ENCODE peak calls at places on chromosomes 16 and 17, in seven cellular contexts. M is IMR-90; Y is CD8-positive, alpha-beta memory T cell; D is uterus; B is spleen; Q is CD4-positive, CD25-positive, alpha-beta regulatory T cell; A is ascending aorta. Z is an unnamed sample.

GRCh38 chr16:50120732-50121131 is 32.4 kb upstream of the TENT4B start:
- DNase-seq in A (no peak), M (no peak), Q (no peak), Y (no peak), D (no peak), B (no peak), Z (no peak)

GRCh38 chr16:31869511-31870201 is 4.0 kb upstream of the ZNF267 start:
- DNase-seq in B (peak), Y (peak), A (peak), Q (peak), D (no peak), M (peak), Z (no peak)

GRCh38 chr16:78962457-78962929 is 638.0 kb downstream of the MAF start:
- DNase-seq in Y (no peak), D (no peak), A (no peak), M (no peak), B (no peak), Q (no peak), Z (no peak)

GRCh38 chr17:63649813-63650212 is 27.6 kb downstream of the MAP3K3 start:
- DNase-seq in Q (no peak), Y (no peak), D (no peak), A (no peak), M (no peak), B (no peak), Z (no peak)

GRCh38 chr17:65557349-65558310 is 3.8 kb downstream of the AXIN2 start:
- DNase-seq in Y (peak), B (no peak), A (no peak), Q (peak), D (no peak), M (peak), Z (no peak)

GRCh38 chr17:8856869-8857575 is 10.5 kb downstream of the PIK3R6 start:
- DNase-seq in Y (no peak), M (no peak), Q (no peak), D (no peak), B (no peak), A (no peak), Z (no peak)

GRCh38 chr16:70686376-70687171 is 721 bp upstream of the MTSS2 start:
- DNase-seq in M (no peak), Q (no peak), D (no peak), Y (no peak), A (no peak), B (no peak), Z (peak)

GRCh38 chr16:61792194-61792904 is 243.9 kb downstream of the CDH8 start:
- DNase-seq in M (no peak), Q (no peak), A (no peak), B (no peak), D (no peak), Y (no peak), Z (no peak)

GRCh38 chr16:3180445-3180878 is 7.5 kb upstream of the OR1F1 start:
- DNase-seq in B (peak), Y (no peak), D (no peak), Q (no peak), M (no peak), A (no peak), Z (no peak)

GRCh38 chr17:5031365-5032082 is 3.7 kb downstream of the SLC52A1 start:
- DNase-seq in Q (peak), D (peak), Y (peak), M (peak), B (peak), A (no peak), Z (peak)

GRCh38 chr16:56742030-56742984 is 12.4 kb downstream of the NUP93 start:
- DNase-seq in A (no peak), Q (no peak), Y (no peak), D (no peak), B (no peak), M (peak), Z (no peak)

GRCh38 chr16:80191928-80192327 is 348.9 kb upstream of the DYNLRB2 start:
- DNase-seq in Y (no peak), A (no peak), B (no peak), M (no peak), D (no peak), Q (no peak), Z (no peak)

GRCh38 chr17:3221850-3222249 is 14.4 kb downstream of the OR1A1 start:
- DNase-seq in Y (no peak), D (no peak), Q (no peak), A (no peak), B (no peak), M (no peak), Z (no peak)

DNA sequence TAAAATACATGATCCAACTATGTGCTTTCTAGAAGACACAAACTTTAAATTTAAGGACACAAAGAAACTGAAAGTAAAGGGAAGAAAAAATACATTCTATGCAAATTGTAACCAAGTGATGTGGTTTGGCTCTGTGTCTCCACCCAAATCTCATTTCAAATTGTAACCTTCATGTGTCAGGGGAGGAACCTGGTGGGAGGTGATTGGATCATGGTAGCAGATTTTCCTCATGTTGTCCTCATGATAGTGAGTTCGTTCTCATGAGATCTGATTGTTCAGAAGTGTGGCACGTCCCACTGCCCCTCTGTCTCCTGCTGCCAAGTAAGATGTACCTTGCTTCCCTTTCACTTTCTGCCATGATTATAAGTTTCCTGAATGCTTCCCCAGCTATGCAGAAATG is 15.0 kb downstream of the OR1A1 start:
- DNase-seq in B (no peak), M (no peak), D (no peak), Q (no peak), Y (no peak), A (no peak), Z (no peak)
- H3K4me3 ChIP-seq in B (no peak), M (no peak), D (no peak), Q (peak), Y (no peak), A (no peak), Z (no peak)

GRCh38 chr17:57941384-57942370 is 13.5 kb downstream of the CUEDC1 start:
- DNase-seq in Q (no peak), M (no peak), Y (no peak), A (no peak), B (no peak), D (no peak), Z (no peak)
- H3K27ac ChIP-seq in Q (no peak), M (no peak), Y (no peak), A (no peak), B (no peak), D (peak), Z (peak)

GRCh38 chr16:84820305-84820684 is 510 bp downstream of the CRISPLD2 start:
- DNase-seq in A (no peak), Y (no peak), B (no peak), Q (no peak), D (no peak), M (no peak), Z (no peak)

GRCh38 chr16:84819644-84820304 is at the start of gene CRISPLD2:
- DNase-seq in Q (peak), A (peak), B (peak), Y (peak), D (peak), M (peak), Z (peak)

GRCh38 chr16:84817613-84818012 is 2.2 kb upstream of the CRISPLD2 start:
- DNase-seq in M (no peak), B (no peak), Q (no peak), D (no peak), A (no peak), Y (no peak), Z (no peak)

GRCh38 chr16:84818133-84818532 is 1.7 kb upstream of the CRISPLD2 start:
- DNase-seq in Y (no peak), B (no peak), M (no peak), A (no peak), Q (no peak), D (no peak), Z (peak)

GRCh38 chr16:84818989-84819643 is 669 bp upstream of the CRISPLD2 start:
- DNase-seq in B (no peak), Y (no peak), D (no peak), Q (no peak), A (no peak), M (no peak), Z (no peak)
- H3K4me3 ChIP-seq in B (peak), Y (no peak), D (no peak), Q (no peak), A (peak), M (peak), Z (peak)

GRCh38 chr17:49777577-49777976 is 10.9 kb upstream of the KAT7 start:
- DNase-seq in B (no peak), Q (no peak), Y (no peak), A (no peak), M (no peak), D (no peak), Z (no peak)
- H3K27ac ChIP-seq in B (peak), Q (no peak), Y (no peak), A (peak), M (no peak), D (peak), Z (no peak)

DNA sequence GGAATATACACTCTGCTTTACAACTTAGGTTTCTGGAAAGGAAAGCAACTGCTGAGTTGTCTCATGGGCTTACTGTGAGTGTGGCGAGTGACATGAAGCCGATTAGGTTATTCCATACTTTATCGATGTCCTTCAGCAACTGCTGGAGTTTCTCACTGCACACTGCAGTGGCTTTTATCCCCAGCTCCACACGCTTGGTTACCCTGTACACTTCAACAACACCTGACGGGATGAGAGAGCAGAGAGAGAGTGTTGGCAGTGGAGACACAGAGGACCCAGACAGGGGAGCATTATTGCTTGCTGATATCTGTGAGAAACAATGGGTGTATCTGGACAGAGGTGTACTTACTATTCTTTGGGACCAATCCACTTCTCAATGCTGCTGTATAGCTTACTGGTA is 46.2 kb downstream of the DUSP14 start:
- DNase-seq in A (no peak), B (no peak), Q (no peak), Y (no peak), D (no peak), M (no peak), Z (no peak)
- H3K4me3 ChIP-seq in A (no peak), B (no peak), Q (no peak), Y (no peak), D (no peak), M (no peak), Z (no peak)

GRCh38 chr17:35797918-35798317 is 2.5 kb upstream of the MMP28 start:
- DNase-seq in A (no peak), B (no peak), Y (no peak), D (no peak), Q (no peak), M (no peak), Z (no peak)
- H3K27ac ChIP-seq in A (no peak), B (no peak), Y (no peak), D (no peak), Q (no peak), M (no peak), Z (no peak)

GRCh38 chr17:75634754-75635609 is 1.7 kb downstream of the SMIM5 start:
- DNase-seq in Q (no peak), D (no peak), Y (no peak), M (no peak), A (no peak), B (peak), Z (no peak)

GRCh38 chr17:75633484-75634375 is 496 bp downstream of the SMIM5 start:
- DNase-seq in Q (peak), Y (no peak), A (peak), B (peak), M (peak), D (peak), Z (peak)

GRCh38 chr17:75632863-75633483 is at the start of gene SMIM5:
- DNase-seq in A (peak), B (peak), D (peak), Q (peak), Y (peak), M (peak), Z (peak)

GRCh38 chr17:75635610-75636202 is 2.5 kb downstream of the SMIM5 start:
- DNase-seq in Q (no peak), M (no peak), B (no peak), A (no peak), Y (no peak), D (no peak), Z (peak)

GRCh38 chr17:75634376-75634740 is 1.1 kb downstream of the SMIM5 start:
- DNase-seq in Q (no peak), B (no peak), Y (no peak), A (no peak), M (no peak), D (no peak), Z (peak)
- H3K4me3 ChIP-seq in Q (no peak), B (no peak), Y (no peak), A (no peak), M (no peak), D (no peak), Z (peak)